ENCODE peak calls at places on chromosomes 16 and 17, in eight cellular contexts. I is heart left ventricle; H is breast epithelium; M is tibial artery; P is A673; V is CD8-positive, alpha-beta memory T cell; Y is OCI-LY7; O is PC-3. A is an unnamed sample. For H3K9me3, the result is how much of the 10 kb centered on the place peaks cover.

GRCh38 chr17:42775534-42776098 is 2.4 kb downstream of the VPS25 start:
- DNase-seq in H (no peak), Y (no peak), I (no peak), M (no peak), O (no peak), P (no peak), V (no peak), A (no peak)

GRCh38 chr16:79508294-79508693 is 92.2 kb downstream of the MAF start:
- DNase-seq in O (no peak), M (peak), Y (no peak), V (no peak), P (no peak), H (no peak), I (peak), A (no peak)

GRCh38 chr17:74514632-74515035 is 16.6 kb downstream of the CD300LB start:
- DNase-seq in I (no peak), O (no peak), Y (no peak), V (no peak), P (no peak), M (peak), H (peak), A (peak)

GRCh38 chr17:5821813-5822212 is 237.5 kb upstream of the NLRP1 start:
- DNase-seq in M (no peak), I (no peak), H (no peak), O (no peak), V (no peak), P (no peak), Y (no peak), A (no peak)

GRCh38 chr16:27285676-27286196 is 17.2 kb upstream of the NSMCE1 start:
- DNase-seq in Y (no peak), H (no peak), M (peak), I (peak), O (no peak), V (no peak), P (no peak), A (peak)

GRCh38 chr17:65277576-65277975 is 140.4 kb downstream of the RGS9 start:
- DNase-seq in H (no peak), O (no peak), Y (peak), P (no peak), I (no peak), V (no peak), M (no peak), A (no peak)

GRCh38 chr17:43015579-43015978 is 6.6 kb downstream of the VAT1 start:
- DNase-seq in M (peak), O (no peak), I (peak), V (no peak), P (no peak), H (no peak), Y (no peak), A (no peak)

GRCh38 chr16:79436885-79437284 is 163.7 kb downstream of the MAF start:
- DNase-seq in M (no peak), O (no peak), I (no peak), Y (no peak), H (no peak), V (no peak), P (no peak), A (no peak)

GRCh38 chr17:3990391-3991127 is 26.3 kb upstream of the ATP2A3 start:
- DNase-seq in H (no peak), Y (no peak), I (no peak), P (no peak), M (peak), V (no peak), O (no peak), A (no peak)

GRCh38 chr17:70169707-70170597 is 620 bp downstream of the KCNJ2 start:
- DNase-seq in I (peak), P (no peak), H (no peak), O (no peak), M (no peak), Y (no peak), V (no peak), A (no peak)

GRCh38 chr17:78667091-78667490 is 89.9 kb upstream of the DNAH17 start:
- DNase-seq in V (no peak), H (no peak), M (no peak), O (no peak), Y (no peak), I (no peak), P (no peak), A (no peak)
- H3K9me3 ChIP-seq in V (under half), H (under half), M (under half), O (under half), Y (under half), I (under half), P (under half), A (under half)

GRCh38 chr16:35686595-35686994 is 2227.2 kb downstream of the TP53TG3F start:
- DNase-seq in H (no peak), Y (no peak), M (no peak), I (no peak), P (no peak), V (no peak), O (no peak), A (no peak)
- H3K9me3 ChIP-seq in H (under half), Y (under half), M (under half), I (under half), P (half or more), V (under half), O (under half), A (under half)

GRCh38 chr16:31734265-31734664 is 139.3 kb upstream of the ZNF267 start:
- DNase-seq in O (no peak), V (no peak), M (no peak), P (no peak), I (no peak), H (no peak), Y (no peak), A (no peak)
- H3K9me3 ChIP-seq in O (under half), V (under half), M (under half), P (under half), I (half or more), H (under half), Y (under half), A (under half)

DNA sequence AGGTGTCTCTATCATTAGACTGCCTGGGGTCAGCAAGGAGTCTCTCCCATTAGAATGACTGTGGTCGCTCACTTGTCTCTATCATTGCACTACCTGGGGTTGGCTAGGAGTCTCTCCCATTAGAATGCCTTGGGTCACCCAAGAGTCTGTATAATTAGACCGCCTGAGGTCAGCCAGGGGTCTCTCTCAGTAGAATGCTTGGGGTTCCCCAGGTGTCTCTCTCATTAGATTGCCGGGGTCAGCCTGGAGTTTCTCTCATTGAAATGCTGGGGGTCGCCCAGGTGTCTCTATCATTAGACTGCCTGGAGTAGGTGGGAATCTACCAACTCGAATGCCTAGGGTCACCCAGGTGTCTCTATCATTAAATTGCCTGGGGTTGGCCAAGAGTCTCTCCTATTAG is 2231.6 kb downstream of the TP53TG3F start:
- DNase-seq in H (no peak), I (no peak), V (no peak), O (no peak), Y (no peak), P (no peak), M (no peak), A (no peak)
- H3K9me3 ChIP-seq in H (under half), I (under half), V (under half), O (under half), Y (under half), P (half or more), M (under half), A (under half)

GRCh38 chr16:35730251-35730650 is 2270.8 kb downstream of the TP53TG3F start:
- DNase-seq in H (no peak), P (no peak), M (no peak), I (no peak), O (no peak), V (no peak), Y (no peak), A (no peak)

GRCh38 chr16:35733971-35734702 is 2274.7 kb downstream of the TP53TG3F start:
- DNase-seq in I (no peak), Y (no peak), O (no peak), V (no peak), M (no peak), P (no peak), H (no peak), A (no peak)

GRCh38 chr16:35733278-35733965 is 2274.0 kb downstream of the TP53TG3F start:
- DNase-seq in H (no peak), M (no peak), V (no peak), P (no peak), Y (no peak), O (no peak), I (no peak), A (no peak)

GRCh38 chr16:35732046-35732810 is 2272.8 kb downstream of the TP53TG3F start:
- DNase-seq in I (no peak), H (no peak), Y (no peak), V (no peak), P (no peak), O (no peak), M (no peak), A (no peak)

GRCh38 chr16:35731341-35732040 is 2272.1 kb downstream of the TP53TG3F start:
- DNase-seq in O (no peak), V (no peak), I (no peak), P (no peak), M (no peak), Y (no peak), H (no peak), A (no peak)
- H3K9me3 ChIP-seq in O (under half), V (under half), I (under half), P (under half), M (under half), Y (under half), H (under half), A (under half)

GRCh38 chr16:46519063-46519462 is 102.1 kb downstream of the SHCBP1 start:
- DNase-seq in Y (no peak), V (no peak), O (no peak), M (no peak), H (no peak), P (no peak), I (no peak), A (no peak)
- H3K9me3 ChIP-seq in Y (under half), V (under half), O (under half), M (under half), H (under half), P (under half), I (under half), A (under half)

DNA sequence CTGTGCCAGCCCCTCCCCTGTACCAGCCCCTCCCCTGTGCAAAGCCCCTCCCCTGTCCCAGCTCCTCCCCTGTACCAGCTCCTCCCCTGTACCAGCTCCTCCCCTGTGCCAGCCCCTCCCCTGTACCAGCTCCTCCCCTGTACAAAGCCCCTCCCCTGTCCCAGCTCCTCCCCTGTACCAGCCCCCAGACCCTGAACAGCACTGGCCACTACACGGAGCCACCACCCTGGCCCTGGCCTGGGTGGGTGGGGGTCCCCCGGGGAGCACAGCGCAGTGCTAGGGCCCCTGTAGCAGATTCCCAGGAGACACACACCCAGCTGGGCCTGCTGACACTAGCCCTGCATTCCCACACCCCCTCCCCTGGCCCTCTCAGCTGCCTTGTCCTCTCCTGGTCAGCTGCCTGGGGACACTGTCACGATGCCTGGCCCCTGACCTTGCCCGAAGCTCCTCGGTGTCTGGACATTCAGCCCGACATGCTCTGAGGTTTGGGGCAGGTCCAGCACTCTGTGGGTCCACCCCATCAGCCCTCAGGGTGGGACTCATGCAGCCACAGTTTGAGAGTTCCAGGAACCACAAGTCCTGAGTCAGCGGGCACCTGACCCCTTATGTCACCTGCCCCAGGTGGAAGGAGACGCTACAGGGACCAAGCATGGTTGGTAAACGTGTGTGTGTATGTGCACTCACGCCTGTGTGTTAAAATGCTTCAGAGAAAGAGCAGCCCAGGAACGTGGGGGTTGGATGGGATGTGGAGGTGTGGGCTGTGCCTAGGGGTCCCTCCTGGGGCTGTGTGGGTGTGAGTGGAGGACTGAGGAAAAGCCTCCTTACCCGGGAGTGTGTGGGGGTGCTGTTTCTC is 114.2 kb downstream of the METRNL start:
- DNase-seq in O (peak), I (peak), P (no peak), Y (peak), V (no peak), H (peak), M (peak), A (peak)
- H3K9me3 ChIP-seq in O (under half), I (under half), P (under half), Y (under half), V (under half), H (under half), M (under half), A (under half)